ENCODE peak calls at places on chromosomes 12 and 14, in four cellular contexts. Q is RWPE2; U is CD8-positive, alpha-beta memory T cell; R is fibroblast of lung. A is an unnamed sample.

GRCh38 chr12:107504503-107504885 is 181.1 kb upstream of the PWP1 start:
- DNase-seq in R (peak; percentile 6), Q (no peak), U (no peak), A (no peak)

GRCh38 chr14:63432228-63432627 is 110.9 kb downstream of the PPP2R5E start:
- DNase-seq in R (no peak), Q (no peak), U (no peak), A (no peak)

GRCh38 chr12:62332598-62332997 is 72.4 kb downstream of the USP15 start:
- DNase-seq in R (peak; percentile 85), Q (no peak), U (no peak), A (no peak)

GRCh38 chr14:58280954-58281787 is 17.2 kb upstream of the ARID4A start:
- DNase-seq in Q (no peak), U (peak; percentile 52), R (peak; percentile 94), A (no peak)

GRCh38 chr14:53840444-53840843 is 116.2 kb downstream of the BMP4 start:
- DNase-seq in R (peak; percentile 74), U (no peak), Q (no peak), A (no peak)

GRCh38 chr14:90140298-90140955 is 78.6 kb downstream of the KCNK13 start:
- DNase-seq in U (no peak), R (peak; percentile 79), Q (no peak), A (no peak)

GRCh38 chr14:74395094-74395493 is 30.9 kb downstream of the SYNDIG1L start:
- DNase-seq in U (no peak), R (no peak), Q (no peak), A (no peak)

GRCh38 chr14:35088514-35088913 is 33.3 kb downstream of the PPP2R3C start:
- DNase-seq in U (no peak), Q (no peak), R (peak; percentile 32), A (no peak)

GRCh38 chr12:78101946-78102635 is 271.4 kb downstream of the NAV3 start:
- DNase-seq in U (no peak), R (no peak), Q (no peak), A (no peak)

GRCh38 chr12:112577473-112578334 is 159.0 kb downstream of the PTPN11 start:
- DNase-seq in Q (no peak), R (no peak), U (no peak), A (no peak)

GRCh38 chr12:132907216-132907615 is 19.8 kb upstream of the CHFR start:
- DNase-seq in R (peak; percentile 6), Q (no peak), U (no peak), A (no peak)

GRCh38 chr12:132336451-132337413 is 7.3 kb upstream of the GALNT9 start:
- DNase-seq in R (no peak), Q (no peak), U (no peak), A (no peak)

GRCh38 chr14:68951051-68951797 is 27.9 kb downstream of the ACTN1 start:
- DNase-seq in U (no peak), Q (peak; percentile 100), R (peak; percentile 96), A (no peak)

GRCh38 chr12:52006726-52007157 is at the start of gene TAMALIN:
- DNase-seq in R (peak; percentile 53), Q (no peak), U (peak; percentile 86), A (peak; percentile 84)

GRCh38 chr14:33957299-33957698 is 6.4 kb upstream of the EGLN3 start:
- DNase-seq in R (no peak), U (no peak), Q (no peak), A (no peak)

GRCh38 chr12:115341442-115341841 is 657.5 kb upstream of the TBX3 start:
- DNase-seq in R (peak; percentile 97), U (no peak), Q (peak; percentile 93), A (no peak)

GRCh38 chr14:99531221-99532096 is 50.2 kb downstream of the CCNK start:
- DNase-seq in R (peak; percentile 88), U (no peak), Q (no peak), A (no peak)

GRCh38 chr14:79641371-79641770 is 569.9 kb downstream of the DIO2 start:
- DNase-seq in U (no peak), R (no peak), Q (no peak), A (no peak)

GRCh38 chr12:111066744-111067437 is 146.5 kb upstream of the MYL2 start:
- DNase-seq in R (no peak), U (no peak), Q (no peak), A (no peak)

GRCh38 chr14:77250927-77251326 is 20.1 kb downstream of the NGB start:
- DNase-seq in Q (no peak), R (no peak), U (no peak), A (no peak)

GRCh38 chr12:57517187-57517586 is 3.1 kb downstream of the DDIT3 start:
- DNase-seq in R (peak; percentile 55), U (no peak), Q (no peak), A (no peak)

GRCh38 chr14:100755649-100756048 is 29.0 kb downstream of the DLK1 start:
- DNase-seq in U (no peak), Q (no peak), R (peak; percentile 69), A (no peak)

GRCh38 chr12:32569256-32569655 is 109.8 kb upstream of the DNM1L start:
- DNase-seq in Q (no peak), U (no peak), R (no peak), A (no peak)

GRCh38 chr14:57987051-57987450 is 121.2 kb upstream of the SLC35F4 start:
- DNase-seq in R (no peak), Q (no peak), U (no peak), A (no peak)

GRCh38 chr12:52742822-52743457 is 34.2 kb downstream of the KRT76 start:
- DNase-seq in R (no peak), U (no peak), Q (no peak), A (no peak)

GRCh38 chr12:55717397-55718007 is 1.7 kb downstream of the BLOC1S1 start:
- DNase-seq in R (peak; percentile 85), Q (no peak), U (no peak), A (no peak)

GRCh38 chr12:7571253-7571652 is 67.7 kb upstream of the CD163 start:
- DNase-seq in Q (no peak), U (no peak), R (no peak), A (no peak)

GRCh38 chr12:83945871-83946270 is 966.7 kb downstream of the SLC6A15 start:
- DNase-seq in Q (no peak), U (no peak), R (peak; percentile 32), A (no peak)

GRCh38 chr14:69260979-69261605 is 1.1 kb downstream of the GALNT16 start:
- DNase-seq in R (no peak), Q (no peak), U (peak; percentile 14), A (no peak)

GRCh38 chr12:67630373-67631088 is 18.0 kb upstream of the DYRK2 start:
- DNase-seq in U (peak; percentile 96), R (peak; percentile 19), Q (no peak), A (peak; percentile 61)

GRCh38 chr14:58298880-58299664 is 717 bp downstream of the ARID4A start:
- DNase-seq in U (peak; percentile 41), Q (no peak), R (no peak), A (peak; percentile 32)

GRCh38 chr12:47397664-47398281 is 308.1 kb downstream of the RPAP3 start:
- DNase-seq in U (peak; percentile 56), Q (no peak), R (peak; percentile 81), A (no peak)

GRCh38 chr14:105746124-105746514 is 219.7 kb downstream of the TMEM121 start:
- DNase-seq in R (no peak), Q (peak; percentile 39), U (no peak), A (no peak)

GRCh38 chr14:105748204-105748578 is 221.8 kb downstream of the TMEM121 start:
- DNase-seq in U (no peak), R (no peak), Q (peak; percentile 66), A (no peak)

GRCh38 chr14:105742531-105742848 is 216.1 kb downstream of the TMEM121 start:
- DNase-seq in R (no peak), Q (peak; percentile 49), U (no peak), A (no peak)

GRCh38 chr14:105745433-105746123 is 219.2 kb downstream of the TMEM121 start:
- DNase-seq in R (no peak), Q (no peak), U (no peak), A (no peak)
- H3K9me3 ChIP-seq in R (no peaks in the 10 kb centered on the region), Q (no peaks in the 10 kb centered on the region), U (no peaks in the 10 kb centered on the region), A (no peaks in the 10 kb centered on the region)

GRCh38 chr14:36654185-36655053 is 7.2 kb upstream of the PAX9 start:
- DNase-seq in U (no peak), Q (no peak), R (no peak), A (no peak)
- H3K9me3 ChIP-seq in U (no peaks in the 10 kb centered on the region), Q (no peaks in the 10 kb centered on the region), R (no peaks in the 10 kb centered on the region), A (peaks cover 8% of the 10 kb centered on the region)

DNA sequence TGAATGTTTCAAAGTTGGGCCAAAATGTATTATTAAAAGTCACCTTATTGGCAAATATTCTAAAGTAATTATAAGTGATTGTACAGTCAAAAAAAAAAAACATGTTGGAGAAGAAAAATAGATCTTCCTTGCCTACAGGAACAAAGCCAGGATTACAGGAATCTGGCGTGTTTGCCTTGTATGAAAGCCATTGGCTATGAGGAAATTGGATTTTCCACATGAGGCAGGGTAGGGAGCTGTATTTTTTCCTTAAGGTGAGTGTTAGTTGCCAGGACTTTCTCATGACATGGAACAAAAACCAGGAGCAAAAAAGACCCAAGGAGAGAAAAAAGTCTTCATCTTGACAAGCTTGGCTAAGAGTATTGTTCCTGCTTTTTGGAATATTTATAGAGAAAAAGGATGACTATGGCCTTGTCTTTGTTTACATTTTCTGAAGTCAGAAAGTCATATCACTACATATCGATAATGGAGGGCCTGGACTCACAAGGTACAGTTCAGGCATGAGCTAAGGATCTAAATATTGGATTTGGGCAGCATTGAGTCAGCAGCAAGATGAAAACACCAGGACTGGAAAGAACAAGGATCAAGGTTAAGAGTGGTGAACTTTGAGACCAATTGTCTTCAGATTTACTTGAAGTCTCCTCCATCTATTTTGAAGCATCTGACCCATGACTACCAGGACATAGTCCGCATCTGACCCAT is 68.4 kb upstream of the FLRT2 start:
- DNase-seq in Q (no peak), R (no peak), U (no peak), A (no peak)
- H3K9me3 ChIP-seq in Q (no peaks in the 10 kb centered on the region), R (no peaks in the 10 kb centered on the region), U (no peaks in the 10 kb centered on the region), A (no peaks in the 10 kb centered on the region)

GRCh38 chr14:104473649-104474574 is 105.7 kb upstream of the C14orf180 start:
- DNase-seq in R (no peak), Q (no peak), U (no peak), A (no peak)
- H3K9me3 ChIP-seq in R (no peaks in the 10 kb centered on the region), Q (no peaks in the 10 kb centered on the region), U (no peaks in the 10 kb centered on the region), A (no peaks in the 10 kb centered on the region)

DNA sequence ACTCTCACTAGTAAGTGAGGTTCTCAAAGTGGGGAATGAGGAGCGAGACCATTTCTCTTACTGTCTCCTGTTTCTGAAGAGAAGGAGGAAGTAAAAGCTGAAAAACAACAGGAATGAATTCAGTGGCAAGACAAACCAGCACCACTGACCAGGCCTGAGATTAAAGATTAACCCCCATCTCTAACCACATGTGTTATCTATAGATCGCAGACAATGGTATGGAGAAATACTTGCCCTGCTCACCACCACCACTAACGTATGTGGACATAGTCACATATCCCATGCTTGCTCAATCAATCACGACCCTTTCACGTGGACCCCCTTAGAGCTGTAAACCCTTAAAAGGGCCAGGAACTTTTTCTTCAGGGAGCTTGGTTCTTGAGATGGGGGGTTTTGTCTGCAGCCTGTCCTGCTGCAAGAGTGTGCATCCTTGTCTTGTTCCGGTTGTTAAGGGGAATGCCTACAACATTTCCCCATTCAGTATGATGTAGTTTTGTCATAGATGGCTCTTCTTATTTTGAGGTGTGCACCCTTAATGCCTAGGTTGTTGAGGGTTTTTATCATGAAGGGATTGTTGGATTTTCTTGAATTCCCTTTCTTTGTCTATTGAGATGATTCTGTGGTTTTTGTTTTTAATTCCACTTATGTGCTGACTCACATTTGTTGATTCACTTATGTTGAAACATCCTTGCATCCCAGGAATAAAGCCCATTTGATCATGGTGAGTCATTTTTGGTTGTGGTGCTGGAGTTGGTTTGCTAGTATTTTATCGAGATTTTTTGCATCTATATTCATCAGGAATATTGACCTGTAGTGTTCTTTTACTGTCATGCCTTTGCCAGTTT is 698.8 kb upstream of the LMO3 start:
- DNase-seq in Q (no peak), U (no peak), R (peak; percentile 65), A (no peak)
- H3K9me3 ChIP-seq in Q (no peaks in the 10 kb centered on the region), U (no peaks in the 10 kb centered on the region), R (no peaks in the 10 kb centered on the region), A (peaks cover 2% of the 10 kb centered on the region)

GRCh38 chr14:27890259-27890658 is 876.3 kb upstream of the FOXG1 start:
- DNase-seq in Q (no peak), R (no peak), U (no peak), A (no peak)
- H3K9me3 ChIP-seq in Q (no peaks in the 10 kb centered on the region), R (no peaks in the 10 kb centered on the region), U (no peaks in the 10 kb centered on the region), A (no peaks in the 10 kb centered on the region)